ENCODE peak calls at places on chromosome 18, in eight cellular contexts. E is mucosa of gallbladder; X is NCI-H1417; G is body of pancreas; D is H54; Y is cardiac fibroblast; F is activated naive CD4-positive, alpha-beta T cell treated with anti-CD3 and anti-CD28 coated beads for 36 hours; S is neural progenitor cell. M is an unnamed sample.

GRCh38 chr18:51811883-51812282 is 528.1 kb upstream of the DCC start:
- DNase-seq in E (no peak), X (no peak), G (no peak), D (no peak), Y (no peak), F (no peak), S (no peak), M (no peak)

GRCh38 chr18:58208207-58208944 is 164.3 kb downstream of the NEDD4L start:
- DNase-seq in E (no peak), X (no peak), G (no peak), D (no peak), Y (peak), F (no peak), S (no peak), M (peak)

GRCh38 chr18:50268022-50268747 is 1.9 kb upstream of the CFAP53 start:
- DNase-seq in E (peak), X (no peak), G (peak), D (no peak), Y (peak), F (peak), S (peak), M (peak)

GRCh38 chr18:10314111-10314510 is 140.3 kb upstream of the APCDD1 start:
- DNase-seq in E (no peak), X (no peak), G (no peak), D (no peak), Y (no peak), F (no peak), S (no peak), M (no peak)

GRCh38 chr18:49521251-49521650 is 34.2 kb upstream of the C18orf32 start:
- DNase-seq in E (no peak), X (no peak), G (no peak), D (no peak), Y (no peak), F (no peak), S (peak), M (peak)

GRCh38 chr18:22203035-22203434 is 33.6 kb downstream of the GATA6 start:
- DNase-seq in E (no peak), X (no peak), G (no peak), D (no peak), Y (no peak), F (no peak), S (no peak), M (no peak)

GRCh38 chr18:39951321-39951720 is 2003.7 kb upstream of the PIK3C3 start:
- DNase-seq in E (no peak), X (no peak), G (no peak), D (no peak), Y (peak), F (no peak), S (no peak), M (no peak)

GRCh38 chr18:55458456-55459238 is 129.3 kb downstream of the TCF4 start:
- DNase-seq in E (no peak), X (no peak), G (no peak), D (no peak), Y (no peak), F (no peak), S (peak), M (no peak)

GRCh38 chr18:2994603-2995432 is 18.1 kb downstream of the LPIN2 start:
- DNase-seq in E (peak), X (no peak), G (peak), D (no peak), Y (no peak), F (peak), S (no peak), M (no peak)

GRCh38 chr18:74196220-74197119 is 48.1 kb downstream of the TIMM21 start:
- DNase-seq in E (peak), X (peak), G (peak), D (peak), Y (peak), F (peak), S (peak), M (peak)

GRCh38 chr18:22311301-22311700 is 106.4 kb downstream of the CTAGE1 start:
- DNase-seq in E (no peak), X (no peak), G (no peak), D (no peak), Y (peak), F (no peak), S (no peak), M (no peak)

GRCh38 chr18:21599585-21600525 is 649 bp downstream of the ESCO1 start:
- DNase-seq in E (peak), X (peak), G (peak), D (peak), Y (peak), F (peak), S (peak), M (peak)

GRCh38 chr18:9117980-9118841 is 15.7 kb downstream of the NDUFV2 start:
- DNase-seq in E (no peak), X (no peak), G (no peak), D (no peak), Y (peak), F (no peak), S (no peak), M (no peak)

GRCh38 chr18:11470941-11471340 is 138.5 kb upstream of the SLC35G4 start:
- DNase-seq in E (no peak), X (no peak), G (no peak), D (no peak), Y (no peak), F (no peak), S (no peak), M (no peak)

GRCh38 chr18:26717123-26717522 is 148.4 kb downstream of the AQP4 start:
- DNase-seq in E (no peak), X (no peak), G (no peak), D (no peak), Y (no peak), F (no peak), S (no peak), M (no peak)

GRCh38 chr18:42028232-42028832 is 73.3 kb downstream of the PIK3C3 start:
- DNase-seq in E (no peak), X (peak), G (peak), D (no peak), Y (peak), F (peak), S (peak), M (peak)

GRCh38 chr18:45775241-45775676 is 50.2 kb upstream of the SIGLEC15 start:
- DNase-seq in E (peak), X (peak), G (peak), D (no peak), Y (peak), F (peak), S (peak), M (no peak)

M was measured in NCI-H82.